ENCODE peak calls at places on chromosomes 11 and 22, in ten cellular contexts. B, C, I, U, D, T, S, W, E and F are unnamed samples.

GRCh38 chr11:69546735-69547370 is 65.4 kb downstream of the LINC01488 start:
- DNase-seq in E (no peak), T (no peak), D (no peak), U (no peak), I (no peak), C (no peak), B (no peak), W (no peak), S (no peak), F (no peak)

GRCh38 chr22:17268501-17269223 is 49.4 kb upstream of the ADA2 start:
- DNase-seq in B (no peak), D (no peak), S (no peak), W (peak), T (no peak), U (no peak), E (no peak), C (no peak), I (no peak), F (no peak)

GRCh38 chr11:108967571-108967970 is 302.7 kb downstream of the DDX10 start:
- DNase-seq in U (peak), S (no peak), D (no peak), I (no peak), C (no peak), B (no peak), E (peak), W (no peak), T (no peak), F (no peak)

GRCh38 chr11:707817-708420 is 1.9 kb downstream of the EPS8L2 start:
- DNase-seq in I (no peak), B (no peak), E (no peak), D (no peak), W (peak), C (no peak), U (no peak), S (no peak), T (no peak), F (no peak)

GRCh38 chr22:46577361-46578249 is 40.2 kb upstream of the CELSR1 start:
- DNase-seq in U (no peak), T (no peak), B (no peak), W (peak), S (no peak), E (no peak), C (no peak), D (no peak), I (no peak), F (no peak)

GRCh38 chr22:20153945-20154344 is 3.1 kb upstream of the CCDC188 start:
- DNase-seq in C (no peak), I (no peak), U (no peak), B (no peak), S (no peak), T (no peak), D (no peak), E (no peak), W (peak), F (no peak)

GRCh38 chr22:22857607-22858558 is 29.7 kb upstream of the IGLL5 start:
- DNase-seq in W (no peak), D (no peak), C (no peak), I (no peak), U (no peak), T (no peak), S (no peak), E (no peak), B (no peak), F (no peak)

GRCh38 chr22:40289991-40290459 is 56.3 kb upstream of the ADSL start:
- DNase-seq in C (no peak), W (no peak), B (peak), T (no peak), D (no peak), I (no peak), U (no peak), S (peak), E (no peak), F (no peak)

GRCh38 chr11:117950999-117951961 is 22.1 kb upstream of the TMPRSS13 start:
- DNase-seq in B (no peak), I (no peak), U (no peak), C (no peak), E (no peak), W (no peak), T (no peak), D (no peak), S (peak), F (no peak)

GRCh38 chr22:31883989-31884388 is 60.3 kb upstream of the YWHAH start:
- DNase-seq in W (no peak), D (no peak), B (no peak), U (no peak), I (no peak), S (no peak), E (no peak), T (no peak), C (no peak), F (no peak)

GRCh38 chr11:2581151-2581930 is 118.5 kb downstream of the KCNQ1OT1 start:
- DNase-seq in U (no peak), S (no peak), C (no peak), W (no peak), I (peak), D (no peak), E (no peak), B (no peak), T (no peak), F (no peak)

GRCh38 chr22:46531776-46532175 is 5.6 kb downstream of the CELSR1 start:
- DNase-seq in I (no peak), D (no peak), C (no peak), B (no peak), W (no peak), U (no peak), T (no peak), S (no peak), E (no peak), F (no peak)

GRCh38 chr22:42343136-42343484 is 72.7 kb upstream of the TCF20 start:
- DNase-seq in T (no peak), B (no peak), I (no peak), S (no peak), W (no peak), C (no peak), D (no peak), U (no peak), E (no peak), F (no peak)

GRCh38 chr11:69002743-69003231 is 10.3 kb downstream of the MRGPRF start:
- DNase-seq in T (no peak), B (no peak), C (no peak), I (no peak), E (no peak), W (no peak), S (no peak), U (no peak), D (no peak), F (no peak)

GRCh38 chr11:34072041-34072440 is 20.5 kb downstream of the CAPRIN1 start:
- DNase-seq in I (no peak), C (no peak), D (no peak), W (no peak), B (no peak), E (no peak), T (no peak), S (no peak), U (no peak), F (no peak)

GRCh38 chr11:29490951-29491350 is 525.9 kb downstream of the KCNA4 start:
- DNase-seq in B (no peak), U (no peak), E (peak), I (no peak), S (no peak), C (no peak), D (no peak), W (no peak), T (no peak), F (no peak)

GRCh38 chr11:87917111-87917510 is 258.1 kb downstream of the RAB38 start:
- DNase-seq in W (no peak), E (no peak), U (no peak), S (no peak), D (no peak), T (no peak), B (no peak), I (no peak), C (no peak), F (no peak)

GRCh38 chr22:32005453-32005852 is 37.6 kb upstream of the SLC5A1 start:
- DNase-seq in B (peak), D (no peak), U (peak), T (peak), I (no peak), W (no peak), E (peak), C (no peak), S (no peak), F (no peak)

GRCh38 chr11:80855975-80856524 is 1415.2 kb upstream of the TENM4 start:
- DNase-seq in W (no peak), U (peak), D (no peak), S (no peak), E (peak), I (no peak), B (peak), C (no peak), T (no peak), F (no peak)

GRCh38 chr11:80860632-80861031 is 1419.8 kb upstream of the TENM4 start:
- DNase-seq in U (no peak), D (no peak), S (no peak), T (no peak), I (no peak), B (peak), C (no peak), W (no peak), E (no peak), F (no peak)
- TF ChIP-seq CTCF in U (no peak), D (no peak), S (no peak), T (no peak), I (no peak), B (no peak), C (no peak), W (no peak), E (no peak), F (no peak)

GRCh38 chr22:38923463-38924196 is 33.8 kb upstream of the APOBEC3A start:
- DNase-seq in T (peak), W (peak), U (peak), I (no peak), B (peak), C (peak), S (no peak), D (peak), E (peak), F (peak)
- TF ChIP-seq CTCF in T (peak), W (no peak), U (peak), I (no peak), B (peak), C (peak), S (no peak), D (no peak), E (peak), F (peak)

GRCh38 chr22:38518620-38519019 is 12.5 kb upstream of the DDX17 start:
- DNase-seq in C (no peak), T (no peak), I (no peak), B (no peak), D (no peak), U (no peak), S (no peak), W (no peak), E (no peak), F (no peak)

DNA sequence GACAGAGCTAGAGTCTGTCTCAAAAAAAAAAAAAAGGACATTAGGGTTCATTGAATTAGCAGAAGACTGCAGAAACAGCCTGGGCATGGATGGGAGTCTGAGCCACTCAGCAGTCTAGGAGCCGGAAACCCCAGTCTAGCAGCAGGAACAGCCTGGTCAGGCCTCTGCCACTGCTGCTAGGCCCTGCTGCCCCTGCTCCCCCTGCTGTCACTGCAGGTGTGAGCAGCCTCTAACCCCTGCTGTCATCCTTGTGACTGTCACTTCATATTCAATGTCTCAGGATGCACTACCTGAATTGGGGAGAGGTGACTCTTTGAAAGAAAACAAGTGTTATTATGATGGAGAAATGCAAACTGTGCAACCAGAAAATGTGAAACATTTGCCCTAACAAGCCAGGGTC is 7.0 kb upstream of the DDX17 start:
- DNase-seq in S (peak), T (no peak), D (no peak), B (no peak), E (no peak), I (peak), W (peak), C (no peak), U (no peak), F (no peak)
- TF ChIP-seq CTCF in S (peak), T (peak), D (no peak), B (no peak), E (no peak), I (no peak), W (peak), C (no peak), U (no peak), F (no peak)

GRCh38 chr11:35712533-35712932 is 50.0 kb downstream of the TRIM44 start:
- DNase-seq in D (no peak), I (no peak), S (no peak), B (no peak), T (no peak), E (no peak), U (no peak), W (no peak), C (no peak), F (no peak)

GRCh38 chr11:35709386-35709785 is 46.8 kb downstream of the TRIM44 start:
- DNase-seq in E (no peak), D (no peak), S (no peak), B (no peak), U (no peak), C (no peak), T (no peak), W (no peak), I (no peak), F (no peak)

GRCh38 chr11:35714882-35715612 is 52.5 kb downstream of the TRIM44 start:
- DNase-seq in B (peak), I (no peak), D (no peak), C (peak), T (peak), E (peak), U (peak), W (no peak), S (no peak), F (no peak)

GRCh38 chr11:35711924-35712323 is 49.3 kb downstream of the TRIM44 start:
- DNase-seq in D (no peak), S (no peak), B (no peak), C (no peak), I (no peak), T (no peak), U (no peak), E (no peak), W (no peak), F (no peak)

GRCh38 chr11:35711173-35711910 is 48.8 kb downstream of the TRIM44 start:
- DNase-seq in C (no peak), D (no peak), I (no peak), S (no peak), B (no peak), U (no peak), E (no peak), W (no peak), T (no peak), F (no peak)
- TF ChIP-seq CTCF in C (peak), D (no peak), I (no peak), S (no peak), B (no peak), U (no peak), E (no peak), W (peak), T (no peak), F (no peak)

GRCh38 chr11:112587664-112588063 is 327.0 kb upstream of the PLET1 start:
- DNase-seq in I (no peak), C (no peak), E (no peak), W (no peak), S (no peak), B (no peak), D (no peak), U (no peak), T (no peak), F (no peak)

GRCh38 chr11:112581747-112582146 is 321.1 kb upstream of the PLET1 start:
- DNase-seq in C (no peak), S (no peak), E (no peak), D (no peak), W (no peak), B (no peak), T (no peak), U (no peak), I (no peak), F (no peak)

GRCh38 chr11:112582366-112582765 is 321.7 kb upstream of the PLET1 start:
- DNase-seq in W (no peak), C (no peak), B (no peak), I (no peak), D (no peak), S (no peak), T (no peak), E (no peak), U (no peak), F (no peak)

GRCh38 chr11:112583246-112583893 is 322.7 kb upstream of the PLET1 start:
- DNase-seq in I (no peak), E (no peak), B (no peak), T (no peak), S (no peak), W (no peak), U (no peak), D (no peak), C (no peak), F (no peak)

DNA sequence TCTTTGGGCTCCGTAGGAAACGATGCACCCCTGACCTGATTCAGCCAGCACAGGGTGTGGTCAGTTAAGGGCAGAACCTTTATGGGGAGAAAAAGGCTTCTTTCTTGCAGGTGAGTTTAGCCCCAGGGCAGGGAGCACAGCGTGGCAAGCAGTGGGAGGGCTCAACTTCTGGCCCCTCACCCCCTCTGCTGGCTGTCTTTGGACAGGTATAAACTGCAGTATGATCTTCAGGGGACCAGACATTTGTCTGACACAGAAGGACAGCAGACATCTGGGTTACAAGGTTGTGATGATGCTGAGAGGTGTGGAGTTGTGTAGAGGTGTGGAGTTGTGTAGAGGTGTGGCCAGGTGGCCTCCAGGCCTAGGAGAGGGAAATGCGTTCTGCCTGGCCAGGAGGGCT is 324.0 kb upstream of the PLET1 start:
- DNase-seq in C (no peak), D (no peak), I (peak), S (no peak), E (no peak), T (no peak), U (peak), W (peak), B (no peak), F (no peak)
- TF ChIP-seq CTCF in C (no peak), D (no peak), I (peak), S (no peak), E (peak), T (no peak), U (peak), W (peak), B (peak), F (no peak)

GRCh38 chr11:76444065-76444383 is 794 bp upstream of the EMSY start:
- DNase-seq in T (no peak), D (no peak), I (no peak), W (no peak), U (no peak), B (no peak), S (no peak), E (no peak), C (peak), F (no peak)

GRCh38 chr11:76444384-76445121 is at the start of gene EMSY:
- DNase-seq in U (peak), B (peak), S (peak), D (peak), W (peak), I (peak), E (peak), T (peak), C (peak), F (peak)

GRCh38 chr11:76443254-76443935 is 1.4 kb upstream of the EMSY start:
- DNase-seq in E (no peak), W (no peak), B (peak), U (peak), S (no peak), C (no peak), T (no peak), I (no peak), D (no peak), F (no peak)

GRCh38 chr11:76448506-76448905 is 3.7 kb downstream of the EMSY start:
- DNase-seq in D (no peak), T (no peak), S (no peak), C (no peak), I (no peak), U (no peak), E (no peak), B (no peak), W (peak), F (no peak)

DNA sequence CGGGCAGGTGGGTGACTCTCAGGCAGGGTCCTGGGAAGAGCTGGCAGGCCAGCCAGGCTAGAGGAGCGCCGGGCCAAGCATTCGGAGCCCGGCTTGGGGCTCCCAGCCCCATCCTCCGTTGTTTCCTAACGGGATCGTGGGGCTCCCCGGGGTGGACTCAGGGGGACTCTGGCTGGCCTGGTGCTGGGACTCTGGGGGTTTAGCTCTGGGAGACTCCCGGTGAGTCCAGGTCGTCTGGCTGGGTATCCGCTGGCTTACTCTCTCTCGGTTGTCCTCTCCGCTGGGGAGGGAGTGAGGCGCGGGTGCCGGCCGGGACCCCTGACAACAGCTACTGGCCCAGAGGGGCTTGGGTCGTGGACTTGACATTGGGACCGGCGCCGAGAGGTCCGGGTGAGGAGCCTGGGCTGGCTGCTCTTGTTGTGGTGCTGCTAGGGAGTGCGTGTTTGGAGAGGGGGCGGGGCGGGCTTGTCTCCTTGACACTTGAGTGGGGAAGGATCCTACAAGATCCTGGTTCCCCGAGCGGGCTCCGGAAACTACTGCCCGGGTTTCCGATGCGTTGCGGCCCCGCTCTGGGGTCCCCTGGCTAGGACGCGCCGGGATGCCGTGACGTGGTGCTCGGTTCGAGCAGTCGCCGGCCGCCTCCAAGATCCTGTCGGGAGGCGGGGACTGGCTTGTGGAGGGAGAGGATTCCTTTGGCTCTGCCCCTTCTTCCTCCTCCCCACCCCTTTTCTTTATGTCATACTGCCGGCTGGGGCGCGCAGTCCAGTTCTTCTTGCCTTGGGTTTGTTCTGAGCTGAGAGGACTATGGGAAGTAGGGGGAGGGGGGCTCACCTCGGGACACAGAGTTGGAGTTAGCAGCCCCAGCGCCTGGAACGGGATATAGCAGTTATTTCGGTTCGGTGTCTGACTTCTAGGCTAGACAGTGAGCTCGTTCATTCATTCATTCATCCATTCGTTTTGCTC is 585 bp downstream of the EMSY start:
- DNase-seq in U (peak), B (peak), C (peak), S (peak), D (peak), I (peak), E (peak), W (peak), T (peak), F (peak)
- TF ChIP-seq CTCF in U (no peak), B (no peak), C (no peak), S (no peak), D (no peak), I (no peak), E (no peak), W (peak), T (peak), F (no peak)

DNA sequence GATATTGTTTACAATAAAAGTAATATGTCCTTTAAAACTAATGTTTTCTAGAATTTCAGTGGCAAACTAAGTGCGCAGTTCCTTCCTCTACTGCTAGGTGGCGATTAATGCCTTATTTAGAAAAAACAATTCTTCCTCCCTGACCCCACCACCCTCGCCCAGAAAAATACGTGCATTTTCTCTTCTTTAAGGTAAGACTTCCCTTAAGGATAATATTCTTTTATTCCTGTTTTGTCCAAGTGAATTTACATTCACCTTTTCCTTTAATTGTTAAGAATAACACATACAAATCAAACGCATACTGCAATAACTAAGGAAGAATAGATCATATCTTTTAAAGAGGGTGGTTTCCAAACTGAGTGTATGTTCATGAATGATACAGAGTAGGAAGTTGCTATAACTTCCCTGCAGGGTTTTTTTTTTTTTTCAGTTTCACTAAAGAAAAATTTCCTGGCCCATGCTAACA is 17.0 kb upstream of the PSMA1 start:
- DNase-seq in C (no peak), E (peak), S (peak), B (peak), T (no peak), W (peak), U (peak), D (peak), I (no peak), F (no peak)
- TF ChIP-seq CTCF in C (peak), E (peak), S (peak), B (peak), T (peak), W (peak), U (peak), D (peak), I (peak), F (peak)